ENCODE peak calls at places on chromosomes 6 and 20, in seven cellular contexts. O is MM.1S, Q is DND-41, F is H9, E is HCT116, X is mammary epithelial cell, U is IMR-90. V is an unnamed sample.

GRCh38 chr20:59143326-59143725 is 20.3 kb upstream of the ZNF831 start:
- DNase-seq in X (no peak), F (no peak), O (no peak), Q (no peak), U (no peak), E (no peak), V (no peak)

GRCh38 chr20:35607003-35607735 is 8.5 kb upstream of the SPAG4 start:
- DNase-seq in X (peak), U (no peak), E (no peak), Q (no peak), F (no peak), O (peak), V (no peak)

GRCh38 chr20:17504326-17504897 is 26.8 kb downstream of the BFSP1 start:
- DNase-seq in U (no peak), E (no peak), O (peak), X (no peak), F (peak), Q (no peak), V (no peak)

GRCh38 chr6:89411019-89411268 is 1.1 kb downstream of the RRAGD start:
- DNase-seq in O (peak), F (no peak), X (peak), U (no peak), E (no peak), Q (no peak), V (no peak)

GRCh38 chr6:41022294-41022693 is 16.7 kb downstream of the UNC5CL start:
- DNase-seq in E (no peak), F (no peak), Q (no peak), U (no peak), X (peak), O (no peak), V (peak)

GRCh38 chr20:37192137-37192854 is 12.9 kb upstream of the MROH8 start:
- DNase-seq in O (peak), U (peak), E (peak), Q (peak), X (peak), F (peak), V (peak)

GRCh38 chr6:163960128-163960527 is 545.6 kb downstream of the QKI start:
- DNase-seq in X (no peak), Q (no peak), E (no peak), U (no peak), O (no peak), F (no peak), V (no peak)

GRCh38 chr20:45506927-45507820 is 8.2 kb downstream of the SPINT3 start:
- DNase-seq in U (no peak), O (peak), E (no peak), Q (no peak), X (peak), F (no peak), V (no peak)

GRCh38 chr20:58751956-58752355 is 59.4 kb downstream of the NPEPL1 start:
- DNase-seq in U (no peak), X (no peak), O (no peak), F (no peak), E (no peak), Q (no peak), V (no peak)

GRCh38 chr6:128516514-128516898 is 3.9 kb downstream of the PTPRK start:
- DNase-seq in O (peak), E (no peak), U (peak), F (no peak), Q (no peak), X (no peak), V (no peak)

GRCh38 chr6:123655520-123656306 is 19.0 kb upstream of the TRDN start:
- DNase-seq in F (no peak), O (peak), E (no peak), U (no peak), X (peak), Q (no peak), V (peak)

GRCh38 chr6:121515615-121516265 is 80.3 kb downstream of the GJA1 start:
- DNase-seq in F (no peak), U (peak), X (peak), O (no peak), Q (no peak), E (no peak), V (peak)

GRCh38 chr20:42873259-42873658 is 316.4 kb downstream of the PTPRT start:
- DNase-seq in U (no peak), O (no peak), F (no peak), Q (no peak), E (no peak), X (no peak), V (no peak)
- H3K27ac ChIP-seq in U (no peak), O (no peak), F (no peak), Q (no peak), E (no peak), X (no peak), V (no peak)

GRCh38 chr20:54774423-54774822 is 299.0 kb downstream of the DOK5 start:
- DNase-seq in Q (no peak), U (no peak), O (no peak), E (no peak), F (no peak), X (no peak), V (no peak)
- H2AFZ ChIP-seq in Q (no peak), U (no peak), O (no peak), E (no peak), F (no peak), X (no peak), V (no peak)

GRCh38 chr6:2971420-2972218 is at the start of gene SERPINB6:
- DNase-seq in F (no peak), X (peak), Q (no peak), E (no peak), O (peak), U (peak), V (peak)
- TF ChIP-seq CTCF in F (no peak), X (no peak), Q (no peak), E (no peak), O (no peak), U (no peak), V (no peak)

DNA sequence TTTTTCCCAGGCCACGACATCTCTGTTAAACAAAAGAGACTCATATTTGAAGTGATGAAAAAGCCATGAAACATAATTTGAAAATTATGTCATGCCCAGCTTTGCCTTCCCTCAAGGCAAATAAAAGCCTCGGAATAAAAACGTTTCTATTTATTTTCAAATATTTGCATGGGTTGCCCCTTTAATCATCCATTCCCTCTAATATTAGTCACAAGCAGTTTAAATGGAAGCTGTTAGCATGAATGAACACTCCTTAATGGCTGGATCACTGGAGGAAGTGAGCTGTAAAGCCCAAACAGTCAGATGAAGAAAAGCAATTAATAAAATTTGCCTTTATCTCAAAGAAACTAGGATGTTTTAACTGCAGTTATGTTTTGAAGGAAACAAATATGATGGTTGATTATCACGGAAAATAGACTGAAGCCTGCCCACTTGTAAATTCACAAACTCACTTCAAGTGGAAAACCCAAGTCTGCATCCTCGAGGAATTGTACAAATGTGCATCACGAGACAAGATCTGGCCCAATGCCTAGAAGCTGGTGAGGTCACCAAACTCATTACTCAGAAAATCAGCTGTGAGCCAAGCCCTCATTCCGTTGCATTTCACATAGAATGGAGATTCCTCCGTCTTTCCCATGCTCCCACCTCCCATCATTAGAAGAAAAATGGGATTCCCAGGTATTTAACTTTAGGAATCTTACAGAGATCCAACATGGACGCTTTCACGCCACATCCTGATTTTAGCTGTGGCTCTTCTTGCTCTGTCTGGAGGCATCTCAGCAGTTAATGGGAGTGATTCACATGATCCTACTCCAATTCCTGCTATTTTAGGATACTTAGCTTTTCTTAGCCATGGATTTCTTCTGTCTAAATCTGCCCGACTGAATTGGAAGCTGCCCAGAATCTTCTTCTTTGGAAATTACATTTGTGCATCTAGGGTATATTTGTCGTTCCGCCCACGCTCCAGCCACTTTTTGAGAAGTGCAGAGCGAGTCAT is 69.0 kb upstream of the STMND1 start:
- DNase-seq in X (peak), O (no peak), E (no peak), Q (no peak), U (peak), F (no peak), V (peak)
- H3K27ac ChIP-seq in X (peak), O (no peak), E (no peak), Q (no peak), U (peak), F (no peak), V (peak)

GRCh38 chr6:49202923-49203322 is 260.1 kb downstream of the MMUT start:
- DNase-seq in F (no peak), Q (no peak), O (no peak), U (no peak), X (peak), E (no peak), V (no peak)
- H2AFZ ChIP-seq in F (no peak), Q (no peak), O (no peak), U (no peak), X (no peak), E (no peak), V (no peak)

DNA sequence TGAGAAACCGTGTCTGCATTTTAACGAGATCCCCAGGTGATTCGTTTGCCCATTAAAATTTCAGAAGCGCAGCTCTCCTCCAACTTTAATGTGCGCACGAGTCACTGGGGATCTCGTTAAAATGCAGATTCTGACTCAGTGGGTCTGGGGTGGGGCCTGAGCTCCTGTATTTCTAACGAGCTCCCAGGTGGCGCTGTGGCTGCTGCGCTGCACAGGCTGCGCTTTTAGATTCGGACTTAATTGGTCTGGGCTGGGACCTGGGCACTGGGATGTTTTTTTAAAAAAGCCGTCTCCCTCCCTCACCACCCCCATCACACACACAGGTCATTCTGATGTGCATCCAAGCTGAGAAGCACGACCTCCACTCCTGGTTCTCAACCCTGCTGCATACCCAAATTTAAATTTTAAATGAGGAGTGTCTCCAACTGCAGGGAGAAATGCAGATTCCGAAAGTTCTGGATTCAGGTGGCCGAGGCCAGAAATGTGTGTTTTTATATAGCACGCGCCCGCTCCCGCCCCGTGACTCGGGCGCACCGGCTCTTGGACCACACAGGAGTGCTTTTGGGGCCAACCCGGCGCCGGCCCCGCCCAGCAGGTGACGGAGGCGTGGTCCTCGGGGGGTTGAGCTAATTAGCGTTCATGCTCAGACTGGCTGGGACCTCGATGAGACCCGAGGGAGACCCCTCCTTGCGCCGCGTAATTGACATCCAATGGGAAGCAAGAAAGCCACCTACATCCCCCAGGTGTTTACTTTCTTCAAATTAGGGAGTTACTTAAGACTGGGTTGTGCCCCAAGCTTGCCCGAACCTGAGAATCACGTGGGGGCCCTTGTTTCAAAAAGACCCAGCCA is 85.8 kb downstream of the ZFP64 start:
- DNase-seq in U (peak), O (no peak), F (peak), E (no peak), X (peak), Q (no peak), V (peak)
- TF ChIP-seq CTCF in U (peak), O (no peak), F (peak), E (no peak), X (peak), Q (no peak), V (no peak)

DNA sequence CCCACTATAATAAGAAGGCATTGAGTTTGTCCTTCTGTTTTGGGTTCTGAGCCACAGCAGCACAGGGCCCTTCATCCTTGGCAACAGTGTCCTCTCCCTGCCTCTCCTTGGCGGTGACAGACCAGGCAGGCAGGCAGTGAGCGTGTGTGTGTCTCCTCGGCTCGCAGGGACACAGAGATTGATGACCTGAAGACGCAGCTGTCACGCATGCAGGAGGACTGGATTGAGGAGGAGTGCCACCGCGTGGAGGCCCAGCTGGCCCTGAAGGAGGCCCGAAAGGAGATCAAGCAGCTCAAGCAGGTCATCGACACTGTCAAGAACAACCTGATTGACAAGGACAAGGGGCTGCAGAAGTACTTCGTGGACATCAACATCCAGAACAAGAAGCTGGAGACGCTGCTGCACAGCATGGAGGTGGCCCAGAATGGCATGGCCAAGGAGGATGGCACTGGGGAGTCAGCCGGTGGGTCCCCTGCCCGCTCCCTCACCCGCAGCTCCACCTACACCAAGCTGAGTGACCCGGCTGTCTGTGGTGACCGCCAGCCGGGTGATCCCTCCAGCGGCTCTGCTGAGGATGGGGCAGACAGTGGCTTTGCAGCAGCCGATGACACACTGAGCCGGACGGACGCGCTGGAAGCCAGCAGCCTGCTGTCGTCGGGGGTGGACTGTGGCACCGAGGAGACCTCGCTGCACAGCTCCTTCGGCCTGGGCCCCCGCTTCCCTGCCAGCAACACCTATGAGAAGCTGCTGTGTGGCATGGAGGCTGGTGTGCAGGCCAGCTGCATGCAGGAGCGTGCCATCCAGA is 24.0 kb downstream of the SDCBP2 start:
- DNase-seq in U (no peak), Q (no peak), X (no peak), F (no peak), O (no peak), E (no peak), V (no peak)
- H3K27ac ChIP-seq in U (no peak), Q (no peak), X (no peak), F (no peak), O (no peak), E (no peak), V (no peak)

DNA sequence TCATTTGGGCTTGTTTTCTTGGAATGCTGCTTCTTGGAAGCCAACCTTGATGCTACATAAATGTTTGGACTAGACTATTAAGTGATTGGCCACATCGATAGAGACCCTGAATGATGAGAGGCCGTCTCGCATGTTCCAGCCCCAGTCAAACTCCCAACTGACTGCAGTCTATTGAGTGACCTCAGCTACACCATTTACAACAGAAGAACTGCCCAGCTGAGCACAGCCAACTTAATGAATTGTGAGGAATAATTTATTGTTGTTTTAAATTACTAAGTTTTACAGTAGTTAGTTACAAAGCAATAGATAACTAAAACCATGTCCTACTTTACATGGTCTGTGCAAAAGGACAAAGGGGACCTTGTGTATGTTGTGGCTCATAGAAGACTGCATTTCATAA is 63.0 kb downstream of the PLCB4 start:
- DNase-seq in O (no peak), F (no peak), X (no peak), Q (no peak), E (no peak), U (no peak), V (no peak)
- H2AFZ ChIP-seq in O (no peak), F (no peak), X (no peak), Q (no peak), E (no peak), U (no peak), V (no peak)

V was measured in fibroblast of lung.